ENCODE peak calls at places on chromosomes 1 and 21, in seven cellular contexts. F, I, L, Z, G, J and E are unnamed samples.

GRCh38 chr21:43306391-43306790 is 120.5 kb downstream of the SIK1 start:
- DNase-seq in G (no peak), I (no peak), L (peak; percentile 9), F (peak; percentile 51), J (no peak), Z (no peak), E (no peak)

GRCh38 chr1:9455487-9456237 is 83.6 kb upstream of the SLC25A33 start:
- DNase-seq in L (peak; percentile 65), I (peak; percentile 63), G (no peak), F (peak; percentile 91), Z (peak; percentile 79), J (no peak), E (peak; percentile 76)

GRCh38 chr1:232943679-232944252 is 6.6 kb upstream of the NTPCR start:
- DNase-seq in G (no peak), I (no peak), F (no peak), J (no peak), Z (no peak), L (no peak), E (no peak)

GRCh38 chr1:87113313-87113712 is 198.9 kb downstream of the HS2ST1 start:
- DNase-seq in G (peak; percentile 61), Z (no peak), L (peak; percentile 30), I (no peak), J (peak; percentile 94), F (no peak), E (peak; percentile 90)

GRCh38 chr1:198350456-198350855 is 190.0 kb downstream of the ATP6V1G3 start:
- DNase-seq in J (no peak), G (no peak), I (no peak), F (no peak), Z (no peak), L (no peak), E (no peak)

GRCh38 chr1:37305841-37306240 is 168.5 kb upstream of the ZC3H12A start:
- DNase-seq in Z (no peak), L (no peak), F (no peak), I (no peak), J (no peak), G (no peak), E (no peak)

GRCh38 chr1:96306809-96307208 is 414.8 kb upstream of the PTBP2 start:
- DNase-seq in L (no peak), J (peak; percentile 21), G (no peak), I (no peak), Z (no peak), F (no peak), E (peak; percentile 65)

GRCh38 chr21:46124926-46125845 is 27.3 kb downstream of the COL6A2 start:
- DNase-seq in Z (peak; percentile 27), I (peak; percentile 12), F (peak; percentile 75), G (no peak), J (no peak), L (no peak), E (no peak)

GRCh38 chr1:95171270-95172245 is 54.4 kb downstream of the TLCD4 start:
- DNase-seq in G (peak; percentile 29), L (no peak), I (no peak), Z (no peak), J (no peak), F (no peak), E (no peak)

GRCh38 chr1:62194651-62195282 is at the start of gene L1TD1:
- DNase-seq in F (no peak), L (no peak), G (no peak), I (no peak), J (no peak), Z (no peak), E (no peak)

GRCh38 chr1:210438928-210439841 is 110.5 kb downstream of the HHAT start:
- DNase-seq in J (peak; percentile 100), L (no peak), F (no peak), Z (no peak), G (peak; percentile 30), I (no peak), E (peak; percentile 13)

GRCh38 chr1:160082487-160082886 is 1.1 kb downstream of the KCNJ9 start:
- DNase-seq in Z (no peak), J (no peak), G (no peak), F (no peak), I (no peak), L (no peak), E (no peak)

GRCh38 chr21:45026833-45027232 is 47.5 kb upstream of the ADARB1 start:
- DNase-seq in L (no peak), Z (no peak), F (peak; percentile 70), G (no peak), J (no peak), I (no peak), E (no peak)

DNA sequence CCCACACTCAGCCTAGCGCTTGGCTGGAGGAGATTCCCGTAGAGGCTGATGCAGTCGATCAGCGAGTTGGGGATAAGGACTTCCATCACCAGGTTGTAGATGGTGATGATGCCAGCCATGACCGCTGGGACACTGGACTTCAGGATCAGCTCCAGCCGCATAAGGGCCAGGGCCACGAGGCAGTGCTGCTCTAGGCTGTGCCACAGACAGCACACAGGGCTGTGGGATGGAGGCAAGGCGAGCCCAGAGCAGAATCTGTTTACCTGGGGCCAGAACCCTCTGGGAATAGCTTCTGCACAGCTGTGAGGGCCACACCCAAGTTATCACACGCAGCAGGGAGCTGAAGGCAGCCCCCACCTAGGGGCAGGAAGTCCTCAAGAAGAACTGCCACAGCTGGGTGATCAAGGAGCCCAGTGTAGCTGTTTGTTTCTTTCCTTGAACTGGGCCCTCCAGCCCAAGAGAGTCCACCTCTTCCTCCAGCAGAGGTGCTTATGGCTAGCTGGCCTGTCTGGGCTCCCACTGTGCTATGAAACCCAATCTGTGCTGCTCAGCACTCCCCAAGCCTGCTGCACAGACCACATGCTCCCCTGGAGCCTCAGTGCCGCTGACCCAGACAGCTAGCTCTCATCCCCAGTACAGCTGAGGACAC is 6.2 kb downstream of the SLC2A1 start:
- DNase-seq in L (no peak), I (no peak), J (no peak), F (no peak), Z (no peak), G (no peak), E (no peak)
- H3K4me3 ChIP-seq in L (no peak overlapping the region), I (no peak overlapping the region), J (no peak overlapping the region), F (no peak overlapping the region), Z (peak overlapping the region; percentile 86), G (peak overlapping the region; percentile 100), E (no peak overlapping the region)

DNA sequence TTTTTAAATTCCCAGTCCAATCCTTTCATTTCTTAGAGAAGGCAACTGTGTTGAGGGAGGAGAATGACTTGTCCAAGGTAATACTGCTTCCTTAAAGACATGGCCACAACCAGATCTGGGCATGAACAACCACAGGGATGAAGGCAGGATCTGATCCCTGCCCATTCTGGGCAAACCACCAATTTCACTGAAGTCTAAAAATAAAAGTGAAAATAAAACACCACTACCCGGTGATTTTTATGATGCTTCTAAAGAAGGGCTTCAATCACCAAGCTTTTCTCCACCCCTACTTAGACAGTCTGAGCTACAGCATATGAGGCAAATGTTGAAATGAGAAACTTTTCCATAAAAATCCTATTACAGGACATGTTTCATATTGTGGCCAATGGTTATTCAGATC is 133.0 kb downstream of the PTPN14 start:
- DNase-seq in L (no peak), G (no peak), Z (no peak), F (no peak), I (no peak), J (no peak), E (peak; percentile 53)
- H3K4me3 ChIP-seq in L (no peak overlapping the region), G (no peak overlapping the region), Z (no peak overlapping the region), F (no peak overlapping the region), I (no peak overlapping the region), J (no peak overlapping the region), E (no peak overlapping the region)

GRCh38 chr1:219794085-219794743 is 134.1 kb downstream of the SLC30A10 start:
- DNase-seq in G (no peak), J (no peak), F (no peak), I (no peak), Z (no peak), L (no peak), E (no peak)
- H3K4me3 ChIP-seq in G (no peak overlapping the region), J (no peak overlapping the region), F (no peak overlapping the region), I (no peak overlapping the region), Z (no peak overlapping the region), L (no peak overlapping the region), E (no peak overlapping the region)

GRCh38 chr1:60753508-60753907 is 328.9 kb upstream of the NFIA start:
- DNase-seq in G (no peak), J (no peak), F (no peak), L (no peak), I (no peak), Z (no peak), E (no peak)

GRCh38 chr1:60762176-60762575 is 320.2 kb upstream of the NFIA start:
- DNase-seq in F (no peak), G (peak; percentile 28), L (no peak), I (no peak), J (no peak), Z (no peak), E (peak; percentile 56)

GRCh38 chr1:60759257-60759656 is 323.1 kb upstream of the NFIA start:
- DNase-seq in G (no peak), J (no peak), Z (no peak), I (no peak), F (no peak), L (no peak), E (no peak)

DNA sequence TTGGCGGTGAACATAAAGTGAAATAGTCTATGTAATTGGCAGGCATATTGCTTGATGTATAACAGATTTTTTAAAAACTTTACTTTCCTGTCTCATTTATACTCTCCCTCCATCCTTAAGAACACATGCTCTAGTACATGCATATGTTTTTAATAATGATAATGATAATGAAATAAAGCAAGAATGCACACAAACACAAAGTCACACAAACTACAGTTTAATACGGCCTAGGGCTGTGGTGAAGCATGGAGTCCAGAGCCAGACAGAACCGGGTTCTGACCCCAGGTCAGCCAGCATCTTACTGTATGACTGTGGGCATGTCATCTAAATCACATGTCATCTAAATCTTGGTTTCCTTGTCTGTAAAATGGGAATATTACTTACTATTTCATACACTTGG is 324.9 kb upstream of the NFIA start:
- DNase-seq in L (no peak), I (no peak), Z (no peak), F (no peak), J (no peak), G (no peak), E (no peak)
- H3K4me3 ChIP-seq in L (no peak overlapping the region), I (no peak overlapping the region), Z (no peak overlapping the region), F (no peak overlapping the region), J (no peak overlapping the region), G (no peak overlapping the region), E (no peak overlapping the region)

GRCh38 chr21:26845750-26846035 is 484 bp upstream of the ADAMTS1 start:
- DNase-seq in J (no peak), G (no peak), Z (no peak), I (no peak), L (no peak), F (no peak), E (no peak)
- H3K4me3 ChIP-seq in J (peak overlapping the region; percentile 98), G (peak overlapping the region; percentile 74), Z (peak overlapping the region; percentile 87), I (peak overlapping the region; percentile 45), L (peak overlapping the region; percentile 94), F (peak overlapping the region; percentile 54), E (peak overlapping the region; percentile 99)

GRCh38 chr1:81920245-81920740 is 119.6 kb downstream of the ADGRL2 start:
- DNase-seq in G (peak; percentile 37), I (no peak), J (peak; percentile 5), Z (no peak), L (peak; percentile 16), F (peak; percentile 52), E (peak; percentile 39)
- H3K4me3 ChIP-seq in G (no peak overlapping the region), I (no peak overlapping the region), J (peak overlapping the region; percentile 23), Z (no peak overlapping the region), L (peak overlapping the region; percentile 39), F (no peak overlapping the region), E (no peak overlapping the region)